ENCODE peak calls at places on chromosomes 6 and 20, in ten cellular contexts. X, V, E, W, U, H, O, R, A and I are unnamed samples.

GRCh38 chr6:145028144-145028818 is 707.0 kb downstream of the EPM2A start:
- DNase-seq in X (peak), V (no peak), E (no peak), W (no peak), U (no peak), H (peak), O (no peak), R (peak), A (peak), I (peak)

GRCh38 chr6:134502614-134503541 is 185.0 kb upstream of the SGK1 start:
- DNase-seq in X (no peak), V (no peak), E (no peak), W (no peak), U (no peak), H (no peak), O (no peak), R (peak), A (no peak), I (no peak)

GRCh38 chr20:20010639-20011500 is 6.3 kb upstream of the NAA20 start:
- DNase-seq in X (peak), V (no peak), E (no peak), W (no peak), U (no peak), H (peak), O (no peak), R (no peak), A (no peak), I (peak)

GRCh38 chr6:56483929-56484328 is 158.8 kb downstream of the DST start:
- DNase-seq in X (no peak), V (no peak), E (no peak), W (no peak), U (no peak), H (no peak), O (no peak), R (no peak), A (no peak), I (peak)

GRCh38 chr6:69796081-69796626 is 656 bp downstream of the LMBRD1 start:
- DNase-seq in X (peak), V (peak), E (no peak), W (peak), U (peak), H (peak), O (peak), R (peak), A (peak), I (peak)

GRCh38 chr6:166165558-166166313 is 1.9 kb downstream of the TBXT start:
- DNase-seq in X (no peak), V (no peak), E (no peak), W (no peak), U (no peak), H (no peak), O (no peak), R (no peak), A (no peak), I (no peak)

GRCh38 chr20:13563854-13564253 is 74.9 kb downstream of the TASP1 start:
- DNase-seq in X (no peak), V (no peak), E (no peak), W (no peak), U (no peak), H (no peak), O (no peak), R (no peak), A (no peak), I (no peak)

GRCh38 chr20:31987744-31988143 is 19.8 kb downstream of the XKR7 start:
- DNase-seq in X (no peak), V (no peak), E (no peak), W (no peak), U (no peak), H (no peak), O (no peak), R (no peak), A (peak), I (peak)

GRCh38 chr6:167766986-167767714 is 59.6 kb upstream of the AFDN start:
- DNase-seq in X (no peak), V (no peak), E (no peak), W (no peak), U (no peak), H (no peak), O (no peak), R (no peak), A (no peak), I (no peak)

GRCh38 chr6:94254689-94255088 is 835.3 kb upstream of the EPHA7 start:
- DNase-seq in X (no peak), V (no peak), E (no peak), W (no peak), U (no peak), H (peak), O (no peak), R (no peak), A (peak), I (peak)

GRCh38 chr6:105985816-105986632 is 100.1 kb upstream of the PRDM1 start:
- DNase-seq in X (no peak), V (no peak), E (no peak), W (no peak), U (no peak), H (no peak), O (no peak), R (no peak), A (no peak), I (no peak)

GRCh38 chr6:7146079-7146828 is 38.5 kb downstream of the RREB1 start:
- DNase-seq in X (peak), V (no peak), E (no peak), W (no peak), U (no peak), H (no peak), O (no peak), R (peak), A (peak), I (peak)

GRCh38 chr6:149967591-149967990 is 3.8 kb downstream of the ULBP1 start:
- DNase-seq in X (no peak), V (no peak), E (no peak), W (no peak), U (no peak), H (no peak), O (no peak), R (no peak), A (no peak), I (no peak)

GRCh38 chr6:16316741-16317251 is 78.4 kb downstream of the GMPR start:
- DNase-seq in X (peak), V (no peak), E (no peak), W (peak), U (no peak), H (peak), O (no peak), R (no peak), A (peak), I (peak)

GRCh38 chr20:38805502-38805957 is at the start of gene PPP1R16B:
- DNase-seq in X (no peak), V (peak), E (no peak), W (no peak), U (peak), H (no peak), O (peak), R (no peak), A (no peak), I (no peak)

GRCh38 chr20:50806126-50806768 is 11.4 kb downstream of the BCAS4 start:
- DNase-seq in X (no peak), V (no peak), E (no peak), W (no peak), U (no peak), H (no peak), O (no peak), R (no peak), A (no peak), I (no peak)

GRCh38 chr6:125780540-125781306 is 10.0 kb upstream of the NCOA7 start:
- DNase-seq in X (peak), V (peak), E (peak), W (peak), U (peak), H (peak), O (peak), R (peak), A (peak), I (peak)

GRCh38 chr6:13398421-13398994 is 70.2 kb upstream of the TBC1D7 start:
- DNase-seq in X (no peak), V (no peak), E (no peak), W (no peak), U (no peak), H (no peak), O (no peak), R (no peak), A (no peak), I (no peak)

GRCh38 chr20:10060223-10060622 is 25.4 kb downstream of the ANKEF1 start:
- DNase-seq in X (no peak), V (no peak), E (no peak), W (no peak), U (no peak), H (no peak), O (no peak), R (no peak), A (no peak), I (no peak)

GRCh38 chr6:72246926-72247325 is 360.6 kb downstream of the RIMS1 start:
- DNase-seq in X (no peak), V (no peak), E (no peak), W (no peak), U (no peak), H (no peak), O (no peak), R (peak), A (peak), I (peak)

GRCh38 chr20:4256886-4257285 is 241.5 kb upstream of the RNF24 start:
- DNase-seq in X (no peak), V (no peak), E (no peak), W (no peak), U (no peak), H (no peak), O (no peak), R (no peak), A (no peak), I (no peak)

GRCh38 chr6:129890164-129890563 is 29.0 kb upstream of the TMEM244 start:
- DNase-seq in X (peak), V (no peak), E (no peak), W (no peak), U (no peak), H (no peak), O (no peak), R (no peak), A (no peak), I (peak)

GRCh38 chr6:89843070-89843469 is 13.4 kb downstream of the CASP8AP2 start:
- DNase-seq in X (peak), V (no peak), E (no peak), W (no peak), U (no peak), H (no peak), O (no peak), R (no peak), A (no peak), I (peak)

GRCh38 chr6:35972471-35972985 is 51.6 kb upstream of the SRPK1 start:
- DNase-seq in X (no peak), V (no peak), E (no peak), W (no peak), U (no peak), H (no peak), O (no peak), R (no peak), A (peak), I (no peak)

GRCh38 chr6:54244430-54244829 is 63.8 kb upstream of the TINAG start:
- DNase-seq in X (peak), V (no peak), E (no peak), W (no peak), U (no peak), H (no peak), O (no peak), R (no peak), A (peak), I (peak)

GRCh38 chr20:46699651-46700359 is 9.6 kb upstream of the SLC2A10 start:
- DNase-seq in X (no peak), V (no peak), E (no peak), W (no peak), U (no peak), H (no peak), O (no peak), R (no peak), A (peak), I (peak)

GRCh38 chr6:31697555-31697954 is 5.6 kb downstream of the ABHD16A start:
- DNase-seq in X (no peak), V (no peak), E (no peak), W (no peak), U (no peak), H (no peak), O (no peak), R (no peak), A (no peak), I (no peak)

GRCh38 chr20:9218412-9219001 is 149.6 kb downstream of the PLCB4 start:
- DNase-seq in X (peak), V (no peak), E (no peak), W (no peak), U (no peak), H (no peak), O (no peak), R (no peak), A (no peak), I (no peak)

GRCh38 chr6:140029551-140029950 is 655.1 kb upstream of the CITED2 start:
- DNase-seq in X (no peak), V (no peak), E (no peak), W (no peak), U (no peak), H (no peak), O (no peak), R (no peak), A (no peak), I (no peak)

GRCh38 chr6:22322103-22322882 is 25.5 kb upstream of the PRL start:
- DNase-seq in X (no peak), V (no peak), E (no peak), W (no peak), U (no peak), H (no peak), O (no peak), R (no peak), A (no peak), I (no peak)

GRCh38 chr6:46926481-46926880 is 4.7 kb upstream of the ADGRF5 start:
- DNase-seq in X (no peak), V (no peak), E (no peak), W (no peak), U (no peak), H (no peak), O (no peak), R (no peak), A (no peak), I (peak)

GRCh38 chr6:124029535-124029934 is 225.9 kb downstream of the NKAIN2 start:
- DNase-seq in X (no peak), V (no peak), E (no peak), W (no peak), U (no peak), H (no peak), O (no peak), R (no peak), A (no peak), I (no peak)

GRCh38 chr20:25336561-25337422 is 53.8 kb downstream of the ABHD12 start:
- DNase-seq in X (peak), V (no peak), E (no peak), W (no peak), U (no peak), H (no peak), O (no peak), R (no peak), A (peak), I (peak)

GRCh38 chr6:132893772-132894490 is 79.6 kb downstream of the RPS12 start:
- DNase-seq in X (no peak), V (no peak), E (no peak), W (no peak), U (no peak), H (no peak), O (no peak), R (no peak), A (no peak), I (no peak)